ENCODE peak calls at places on chromosomes 5 and 9, in eight cellular contexts. I is OCI-LY7, K is transverse colon, P is IMR-90, D is GM13977, S is uterus, Y is left lung, V is left ventricle myocardium inferior. T is an unnamed sample.

GRCh38 chr9:69097053-69097452 is 61.5 kb downstream of the FXN start:
- DNase-seq in I (no peak), K (no peak), P (peak), D (no peak), S (no peak), Y (no peak), V (no peak), T (no peak)

GRCh38 chr5:16931334-16932110 is 4.6 kb downstream of the MYO10 start:
- DNase-seq in I (no peak), K (peak), P (no peak), D (no peak), S (no peak), Y (no peak), V (no peak), T (no peak)

GRCh38 chr5:171537463-171537862 is 118.0 kb downstream of the FGF18 start:
- DNase-seq in I (no peak), K (no peak), P (no peak), D (no peak), S (no peak), Y (no peak), V (no peak), T (no peak)

GRCh38 chr5:98847054-98847453 is 73.6 kb downstream of the RGMB start:
- DNase-seq in I (no peak), K (no peak), P (no peak), D (no peak), S (no peak), Y (no peak), V (no peak), T (no peak)

GRCh38 chr9:20330688-20331087 is 291.6 kb downstream of the MLLT3 start:
- DNase-seq in I (no peak), K (no peak), P (no peak), D (no peak), S (no peak), Y (no peak), V (no peak), T (no peak)

GRCh38 chr5:75603421-75603820 is 7.8 kb upstream of the ANKDD1B start:
- DNase-seq in I (no peak), K (no peak), P (peak), D (no peak), S (no peak), Y (no peak), V (no peak), T (no peak)

GRCh38 chr5:132070460-132071337 is 2.9 kb upstream of the CSF2 start:
- DNase-seq in I (no peak), K (no peak), P (peak), D (no peak), S (no peak), Y (peak), V (no peak), T (no peak)

GRCh38 chr9:131419716-131420115 is 25.8 kb downstream of the PRRC2B start:
- DNase-seq in I (no peak), K (no peak), P (no peak), D (no peak), S (no peak), Y (no peak), V (no peak), T (no peak)

GRCh38 chr5:157971466-157972324 is 112.8 kb upstream of the CLINT1 start:
- DNase-seq in I (no peak), K (no peak), P (no peak), D (no peak), S (peak), Y (no peak), V (peak), T (no peak)

GRCh38 chr9:136748201-136748600 is at the start of gene LCN6:
- DNase-seq in I (no peak), K (no peak), P (no peak), D (no peak), S (no peak), Y (no peak), V (no peak), T (no peak)

DNA sequence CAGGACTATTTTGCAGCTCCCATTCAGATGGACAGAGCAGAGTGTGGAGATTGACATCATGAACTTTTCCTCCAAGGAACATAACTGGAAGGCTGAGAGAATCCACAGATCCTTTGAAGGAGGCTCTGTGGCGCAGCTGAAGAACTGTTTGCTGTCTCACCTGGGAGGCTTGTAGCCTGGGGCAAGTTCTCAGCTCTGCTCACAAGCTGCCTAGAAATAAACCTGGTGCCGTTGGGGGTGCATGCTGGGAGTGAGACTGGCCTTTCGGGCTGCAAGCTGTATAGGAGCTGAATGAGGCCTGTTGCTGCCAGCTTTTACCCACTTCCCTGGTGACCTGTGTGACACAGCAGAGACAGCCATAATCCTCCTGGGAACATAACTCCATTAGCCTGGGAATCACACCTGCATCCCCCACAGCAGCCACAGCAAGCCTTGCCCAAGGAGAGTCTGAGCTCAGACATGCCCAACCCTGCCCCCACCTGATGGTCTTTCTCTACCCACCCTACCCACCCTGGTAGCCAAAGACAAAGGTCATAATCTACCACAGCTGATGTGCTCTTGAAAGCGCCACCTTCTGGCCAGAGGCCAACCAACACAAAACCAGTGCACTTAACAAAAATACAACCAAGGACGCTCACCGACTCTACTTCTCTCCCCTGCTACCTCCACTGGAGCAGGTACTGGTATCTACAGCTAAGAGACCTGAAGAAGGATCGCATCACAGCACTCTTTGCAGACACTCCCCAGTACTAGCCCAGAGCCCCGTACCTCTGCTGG is 205.1 kb upstream of the MRPS30 start:
- DNase-seq in I (peak), K (no peak), P (no peak), D (no peak), S (no peak), Y (no peak), V (no peak), T (no peak)
- TF ChIP-seq CTCF in I (peak), K (no peak), P (no peak), D (peak), S (no peak), Y (no peak), V (no peak), T (no peak)

GRCh38 chr9:114271556-114272510 is 51.1 kb upstream of the ORM1 start:
- DNase-seq in I (peak), K (peak), P (peak), D (no peak), S (peak), Y (no peak), V (peak), T (no peak)
- TF ChIP-seq CTCF in I (peak), K (peak), P (peak), D (no peak), S (peak), Y (no peak), V (peak), T (peak)

DNA sequence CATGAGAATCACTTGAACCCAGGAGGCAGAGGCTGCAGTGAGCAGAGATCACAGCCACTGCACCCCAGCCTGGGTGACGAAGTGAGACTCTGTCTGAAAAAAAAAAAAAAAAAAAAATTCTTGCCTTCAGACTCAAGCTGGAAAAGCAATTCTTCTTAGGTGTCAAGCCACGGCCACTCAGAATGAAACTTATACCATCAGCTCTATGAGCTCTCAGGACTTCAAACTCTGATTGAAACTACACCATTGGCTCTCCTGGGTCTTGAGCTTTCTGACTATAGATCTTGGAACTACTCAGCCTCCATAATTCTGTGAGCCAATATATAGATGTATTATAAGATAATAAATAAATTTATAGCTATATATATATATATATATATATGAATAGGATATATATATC is 12.9 kb upstream of the FGF10 start:
- DNase-seq in I (no peak), K (no peak), P (no peak), D (no peak), S (no peak), Y (no peak), V (no peak), T (no peak)
- TF ChIP-seq CTCF in I (no peak), K (no peak), P (no peak), D (no peak), S (no peak), Y (no peak), V (no peak), T (no peak)

GRCh38 chr9:127785933-127786772 is at the start of gene CDK9:
- DNase-seq in I (peak), K (peak), P (peak), D (peak), S (peak), Y (peak), V (peak), T (peak)
- TF ChIP-seq CTCF in I (no peak), K (no peak), P (no peak), D (peak), S (peak), Y (no peak), V (no peak), T (no peak)

GRCh38 chr5:136016945-136017530 is 11.8 kb upstream of the TGFBI start:
- DNase-seq in I (no peak), K (no peak), P (peak), D (no peak), S (no peak), Y (no peak), V (no peak), T (no peak)
- TF ChIP-seq CTCF in I (no peak), K (no peak), P (no peak), D (no peak), S (no peak), Y (no peak), V (no peak), T (no peak)

DNA sequence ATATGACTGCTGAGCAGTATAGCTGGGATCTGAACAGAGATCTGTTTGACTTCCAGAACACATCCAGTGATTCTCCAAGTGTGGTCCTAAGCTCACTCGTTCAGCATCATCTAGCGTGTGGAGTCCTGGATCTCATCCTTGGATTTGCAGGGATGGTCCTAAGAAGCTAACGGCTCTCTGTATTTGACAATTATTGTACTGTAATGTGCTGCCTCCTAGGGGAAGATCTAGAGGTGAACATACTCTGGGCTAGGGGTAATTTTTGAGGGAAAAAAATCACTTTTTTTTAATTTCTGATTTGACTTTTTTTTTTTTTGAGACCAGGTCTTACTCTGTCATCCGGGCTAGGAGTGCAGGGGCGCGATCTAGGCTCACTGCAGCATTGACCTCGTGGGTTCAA is 1.5 kb downstream of the SLC26A2 start:
- DNase-seq in I (peak), K (no peak), P (peak), D (peak), S (no peak), Y (no peak), V (no peak), T (no peak)
- TF ChIP-seq CTCF in I (peak), K (peak), P (peak), D (peak), S (peak), Y (peak), V (peak), T (peak)

DNA sequence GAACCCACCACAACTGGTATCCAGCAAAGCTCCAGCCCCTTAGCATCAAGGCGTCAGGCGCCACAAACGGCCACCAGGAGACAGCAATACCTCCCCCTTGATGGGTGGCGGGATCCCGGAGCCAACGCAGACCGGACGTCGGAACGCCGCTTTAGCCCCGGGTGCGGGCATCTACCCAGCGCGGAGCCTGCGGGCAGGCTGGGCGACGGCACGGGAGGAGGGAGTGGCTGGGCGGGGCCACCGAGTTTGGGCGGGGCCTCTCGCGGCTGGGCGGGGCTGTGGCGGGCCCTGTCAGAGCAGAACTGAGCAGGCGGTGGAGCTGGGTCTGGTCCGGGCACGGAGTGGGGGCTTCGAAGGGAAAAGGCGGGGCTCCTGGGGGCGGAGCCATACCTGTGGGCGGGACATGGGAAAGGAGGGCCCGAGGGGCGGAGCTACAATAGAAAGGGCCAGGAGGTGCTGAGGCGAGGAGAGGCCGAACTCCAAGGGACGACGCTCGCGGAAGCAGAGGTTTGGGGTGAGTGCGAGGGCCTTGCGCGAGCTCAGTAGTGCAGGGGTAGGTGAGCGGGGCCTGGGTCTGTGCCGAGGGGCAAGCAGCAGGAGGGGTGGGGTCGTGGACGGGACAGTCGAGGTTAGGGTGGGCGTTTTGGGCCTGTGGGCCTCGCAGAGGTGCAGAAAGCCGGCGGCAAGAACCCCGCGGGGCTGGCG is 40.2 kb upstream of the GARNL3 start:
- DNase-seq in I (peak), K (peak), P (peak), D (peak), S (peak), Y (peak), V (peak), T (peak)
- TF ChIP-seq CTCF in I (no peak), K (no peak), P (peak), D (no peak), S (peak), Y (no peak), V (peak), T (peak)